ENCODE peak calls at places on chromosomes 6 and 20, in six cellular contexts. R is nephron progenitor cell, Z is D721Med, X is GM13976, B is mucosa of descending colon, O is Peyer's patch. C is an unnamed sample.

GRCh38 chr6:33985333-33985751 is 160.5 kb downstream of the GRM4 start:
- DNase-seq in O (no peak), B (peak; percentile 26), R (no peak), Z (no peak), X (no peak), C (no peak)

GRCh38 chr6:12010635-12011275 is 1.4 kb upstream of the HIVEP1 start:
- DNase-seq in Z (no peak), R (peak; percentile 68), B (peak; percentile 82), O (peak; percentile 81), X (peak; percentile 37), C (peak; percentile 60)

GRCh38 chr20:21323640-21324039 is 20.5 kb downstream of the XRN2 start:
- DNase-seq in B (no peak), O (peak; percentile 64), R (no peak), X (no peak), Z (no peak), C (no peak)

GRCh38 chr6:16725145-16725864 is 36.0 kb downstream of the ATXN1 start:
- DNase-seq in R (no peak), O (no peak), X (no peak), B (no peak), Z (no peak), C (no peak)

GRCh38 chr6:108200631-108201030 is 34.8 kb downstream of the NR2E1 start:
- DNase-seq in X (no peak), Z (no peak), R (no peak), B (no peak), O (no peak), C (no peak)

GRCh38 chr20:13101701-13102100 is 92.9 kb downstream of the SPTLC3 start:
- DNase-seq in X (no peak), B (no peak), O (no peak), R (no peak), Z (no peak), C (no peak)

GRCh38 chr6:147392917-147393625 is 115.4 kb upstream of the SAMD5 start:
- DNase-seq in O (no peak), R (no peak), X (no peak), B (no peak), Z (no peak), C (no peak)

GRCh38 chr6:147625946-147626345 is 117.5 kb downstream of the SAMD5 start:
- DNase-seq in R (no peak), O (no peak), B (no peak), Z (no peak), X (no peak), C (no peak)

GRCh38 chr6:166533205-166533824 is 53.2 kb downstream of the RAMACL start:
- DNase-seq in B (peak; percentile 42), Z (no peak), O (peak; percentile 50), R (no peak), X (no peak), C (no peak)

GRCh38 chr6:163031931-163032330 is 304.2 kb downstream of the PACRG start:
- DNase-seq in O (no peak), R (no peak), Z (no peak), B (no peak), X (no peak), C (no peak)

GRCh38 chr6:75098709-75099108 is 107.1 kb downstream of the COL12A1 start:
- DNase-seq in R (no peak), X (no peak), Z (no peak), B (no peak), O (peak; percentile 53), C (no peak)

GRCh38 chr6:125952764-125953501 is 3.6 kb upstream of the HINT3 start:
- DNase-seq in B (peak; percentile 55), R (peak; percentile 15), X (peak; percentile 35), Z (no peak), O (peak; percentile 55), C (no peak)

GRCh38 chr6:312704-313485 is 20.6 kb downstream of the DUSP22 start:
- DNase-seq in Z (no peak), O (peak; percentile 84), X (no peak), R (no peak), B (no peak), C (no peak)

GRCh38 chr20:62182469-62183425 is at the start of gene MTG2:
- DNase-seq in B (peak; percentile 97), O (peak; percentile 98), R (peak; percentile 95), X (peak; percentile 100), Z (peak; percentile 98), C (peak; percentile 88)

GRCh38 chr20:58888103-58888502 is 35.6 kb downstream of the GNAS start:
- DNase-seq in Z (no peak), B (peak; percentile 29), R (no peak), O (no peak), X (no peak), C (no peak)

GRCh38 chr20:57498425-57499400 is 26.2 kb downstream of the CTCFL start:
- DNase-seq in O (peak; percentile 48), R (peak; percentile 41), Z (no peak), B (peak; percentile 57), X (no peak), C (no peak)

GRCh38 chr6:12115001-12115400 is 102.9 kb downstream of the HIVEP1 start:
- DNase-seq in Z (peak; percentile 19), O (no peak), X (no peak), B (no peak), R (no peak), C (no peak)

GRCh38 chr6:28807682-28808280 is 116.0 kb downstream of the TRIM27 start:
- DNase-seq in X (no peak), R (peak; percentile 72), B (no peak), O (no peak), Z (no peak), C (no peak)

GRCh38 chr6:138410048-138410735 is 6.2 kb downstream of the HEBP2 start:
- DNase-seq in Z (no peak), B (no peak), O (peak; percentile 62), R (no peak), X (no peak), C (no peak)

GRCh38 chr6:108715832-108716231 is 132.4 kb upstream of the ARMC2 start:
- DNase-seq in O (no peak), X (no peak), R (no peak), Z (no peak), B (no peak), C (no peak)

GRCh38 chr6:15322781-15323536 is 77.1 kb downstream of the JARID2 start:
- DNase-seq in Z (no peak), O (peak; percentile 76), R (no peak), X (no peak), B (peak; percentile 49), C (no peak)

GRCh38 chr6:164124473-164124872 is 710.0 kb downstream of the QKI start:
- DNase-seq in B (no peak), O (no peak), R (no peak), Z (no peak), X (no peak), C (no peak)

GRCh38 chr6:8085053-8085511 is 17.3 kb downstream of the EEF1E1 start:
- DNase-seq in O (no peak), B (no peak), R (no peak), X (no peak), Z (no peak), C (no peak)

GRCh38 chr20:59149678-59150504 is 13.7 kb upstream of the ZNF831 start:
- DNase-seq in O (peak; percentile 83), X (no peak), R (peak; percentile 37), B (no peak), Z (no peak), C (peak; percentile 67)

GRCh38 chr20:46229478-46229877 is 78.8 kb downstream of the CDH22 start:
- DNase-seq in B (no peak), Z (no peak), R (peak; percentile 54), O (no peak), X (no peak), C (no peak)

GRCh38 chr6:13434777-13435176 is 52.6 kb downstream of the GFOD1 start:
- DNase-seq in Z (no peak), X (no peak), R (no peak), O (no peak), B (no peak), C (peak; percentile 30)

GRCh38 chr6:72621243-72622093 is at the start of gene KCNQ5:
- DNase-seq in Z (peak; percentile 34), O (peak; percentile 51), R (peak; percentile 35), B (peak; percentile 21), X (peak; percentile 73), C (peak; percentile 17)

GRCh38 chr6:139443226-139444112 is 69.0 kb upstream of the CITED2 start:
- DNase-seq in B (no peak), X (no peak), O (no peak), Z (no peak), R (no peak), C (no peak)

GRCh38 chr6:168264593-168265335 is 54.8 kb downstream of the DACT2 start:
- DNase-seq in B (no peak), X (no peak), Z (no peak), O (peak; percentile 56), R (no peak), C (no peak)

GRCh38 chr20:45080867-45081616 is 19.9 kb downstream of the KCNS1 start:
- DNase-seq in O (no peak), R (no peak), X (no peak), Z (no peak), B (no peak), C (no peak)
- TF ChIP-seq CTCF in O (peak; percentile 22), R (peak; percentile 21), X (no peak), Z (peak; percentile 19), B (no peak), C (no peak)

GRCh38 chr20:6184086-6184485 is 61.3 kb upstream of the FERMT1 start:
- DNase-seq in Z (no peak), R (no peak), B (no peak), X (no peak), O (no peak), C (no peak)
- TF ChIP-seq CTCF in Z (no peak), R (no peak), B (no peak), X (no peak), O (no peak), C (no peak)

GRCh38 chr20:8443464-8444072 is 311.5 kb downstream of the PLCB1 start:
- DNase-seq in B (no peak), O (no peak), X (no peak), Z (no peak), R (no peak), C (no peak)
- TF ChIP-seq CTCF in B (no peak), O (no peak), X (no peak), Z (no peak), R (no peak), C (no peak)

GRCh38 chr6:40806479-40806878 is 219.3 kb upstream of the LRFN2 start:
- DNase-seq in X (no peak), Z (no peak), R (no peak), B (no peak), O (no peak), C (no peak)

GRCh38 chr6:40803897-40804702 is 216.9 kb upstream of the LRFN2 start:
- DNase-seq in Z (no peak), B (no peak), R (no peak), O (no peak), X (no peak), C (no peak)

GRCh38 chr6:40805336-40805735 is 218.2 kb upstream of the LRFN2 start:
- DNase-seq in O (no peak), R (no peak), X (no peak), Z (no peak), B (no peak), C (no peak)

GRCh38 chr6:40802481-40802880 is 215.3 kb upstream of the LRFN2 start:
- DNase-seq in Z (no peak), B (no peak), O (no peak), X (no peak), R (no peak), C (no peak)

DNA sequence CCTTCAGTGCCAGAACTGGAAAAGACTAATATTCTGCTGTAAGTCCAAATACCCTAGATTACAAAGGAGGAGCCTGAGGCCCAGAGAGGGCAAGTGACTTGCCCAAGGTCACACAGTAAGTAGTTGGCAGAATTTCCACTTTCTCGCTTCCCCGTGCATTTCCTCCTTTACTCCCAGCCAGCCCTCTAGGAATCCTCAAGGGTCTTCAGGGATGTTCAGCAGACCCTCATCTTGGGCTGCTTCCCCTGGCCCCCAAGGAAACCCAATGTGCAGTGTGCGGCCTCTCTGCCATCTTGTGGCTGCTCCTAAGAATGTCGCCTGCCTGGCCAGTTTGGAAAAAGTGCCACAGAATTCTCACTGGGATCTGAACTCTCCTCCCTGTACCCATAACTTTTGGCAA is 217.7 kb upstream of the LRFN2 start:
- DNase-seq in X (no peak), O (no peak), B (no peak), Z (no peak), R (no peak), C (no peak)
- TF ChIP-seq CTCF in X (no peak), O (no peak), B (no peak), Z (no peak), R (peak; percentile 27), C (no peak)

C was measured in natural killer cell.